ENCODE peak calls at places on chromosomes 4 and X, in five cellular contexts. One of them, this sample, is unnamed.
A peak's percentile ranks its signal among the peaks of the same experiment; 100 is the strongest.

GRCh38 chrX:2707334-2707760 is 16.3 kb downstream of the CD99 start:
- DNase-seq in gastrocnemius medialis: peak; percentile 68
- DNase-seq in A549: peak; percentile 83
- DNase-seq in tibial nerve: peak; percentile 64
- DNase-seq in PC-3: peak; percentile 94
- DNase-seq in this sample: peak; percentile 50

GRCh38 chr4:142404191-142404611 is 441.9 kb downstream of the INPP4B start:
- DNase-seq in A549: peak; percentile 20
- DNase-seq in PC-3: peak; percentile 87
- DNase-seq in tibial nerve: no peak
- DNase-seq in gastrocnemius medialis: peak; percentile 73
- DNase-seq in this sample: no peak

GRCh38 chr4:48629458-48629857 is 139.4 kb downstream of the ZAR1 start:
- DNase-seq in gastrocnemius medialis: no peak
- DNase-seq in A549: no peak
- DNase-seq in PC-3: no peak
- DNase-seq in tibial nerve: no peak
- DNase-seq in this sample: no peak

GRCh38 chrX:38800981-38801845 is at the start of gene MID1IP1:
- DNase-seq in tibial nerve: peak; percentile 80
- DNase-seq in PC-3: peak; percentile 94
- DNase-seq in gastrocnemius medialis: peak; percentile 94
- DNase-seq in A549: peak; percentile 91
- DNase-seq in this sample: peak; percentile 88

GRCh38 chr4:188175288-188175687 is 36.0 kb downstream of the TRIML1 start:
- DNase-seq in gastrocnemius medialis: no peak
- DNase-seq in PC-3: peak; percentile 25
- DNase-seq in tibial nerve: no peak
- DNase-seq in A549: no peak
- DNase-seq in this sample: no peak

GRCh38 chr4:15702941-15703403 is at the start of gene BST1:
- DNase-seq in A549: peak; percentile 25
- DNase-seq in tibial nerve: peak; percentile 60
- DNase-seq in PC-3: no peak
- DNase-seq in gastrocnemius medialis: peak; percentile 41
- DNase-seq in this sample: peak; percentile 61

GRCh38 chrX:121931567-121931966 is 884.2 kb downstream of the GLUD2 start:
- DNase-seq in A549: no peak
- DNase-seq in PC-3: no peak
- DNase-seq in tibial nerve: no peak
- DNase-seq in gastrocnemius medialis: no peak
- DNase-seq in this sample: no peak

GRCh38 chr4:102299708-102300107 is 45.6 kb downstream of the SLC39A8 start:
- DNase-seq in A549: peak; percentile 8
- DNase-seq in PC-3: peak; percentile 55
- DNase-seq in tibial nerve: no peak
- DNase-seq in gastrocnemius medialis: no peak
- DNase-seq in this sample: peak; percentile 30

DNA sequence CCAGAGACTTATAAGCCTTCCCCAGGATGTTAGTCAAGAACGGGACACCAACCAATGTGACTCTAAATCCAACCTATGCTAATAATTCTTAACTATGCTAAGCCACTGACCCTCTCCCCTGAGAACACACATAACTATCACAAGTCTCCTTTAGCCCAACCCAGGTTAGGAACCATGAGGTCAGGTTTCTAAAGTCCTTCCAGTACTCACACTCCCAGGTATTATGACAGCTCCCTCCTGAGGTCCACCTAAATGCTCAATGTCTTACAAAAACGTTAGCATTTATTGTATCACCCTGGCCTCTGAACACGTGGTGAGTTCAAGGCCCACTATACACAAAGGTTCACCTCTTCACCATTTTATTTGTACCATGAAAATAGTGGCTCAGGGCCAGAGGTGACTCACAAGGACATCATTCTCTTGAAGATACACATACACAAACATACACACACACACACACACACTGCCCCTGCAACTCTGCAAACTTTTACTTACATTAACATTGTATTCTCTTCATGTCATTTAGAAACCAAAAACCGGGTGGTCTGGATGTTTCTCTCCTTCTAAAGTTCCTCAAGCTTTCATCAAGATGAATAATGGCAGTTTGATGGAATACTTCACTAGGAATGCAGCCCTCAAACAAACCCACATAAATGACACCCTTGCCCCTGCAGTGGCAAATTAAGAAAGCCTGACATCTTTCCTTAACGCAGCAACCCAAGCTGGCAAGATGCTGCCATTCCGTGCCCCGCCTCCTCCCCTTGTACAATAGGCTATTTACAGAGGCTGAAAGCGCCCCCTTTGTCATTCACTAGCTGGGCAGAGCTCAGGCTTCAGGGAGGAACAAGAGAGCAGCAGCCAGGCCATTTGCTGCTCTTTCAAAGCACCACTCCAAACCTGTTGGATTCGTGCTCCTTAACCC is 17.7 kb downstream of the ACSL1 start:
- DNase-seq in tibial nerve: no peak
- DNase-seq in A549: no peak
- DNase-seq in PC-3: peak; percentile 87
- DNase-seq in gastrocnemius medialis: peak; percentile 78
- DNase-seq in this sample: peak; percentile 79
- TF ChIP-seq CTCF in tibial nerve: no peak
- TF ChIP-seq CTCF in A549: no peak
- TF ChIP-seq CTCF in PC-3: peak; percentile 21
- TF ChIP-seq CTCF in gastrocnemius medialis: no peak
- TF ChIP-seq CTCF in this sample: peak; percentile 17

GRCh38 chr4:36159208-36159607 is 85.1 kb downstream of the ARAP2 start:
- DNase-seq in PC-3: no peak
- DNase-seq in A549: no peak
- DNase-seq in gastrocnemius medialis: no peak
- DNase-seq in tibial nerve: no peak
- DNase-seq in this sample: no peak
- TF ChIP-seq CTCF in PC-3: peak; percentile 39
- TF ChIP-seq CTCF in A549: no peak
- TF ChIP-seq CTCF in gastrocnemius medialis: no peak
- TF ChIP-seq CTCF in tibial nerve: no peak
- TF ChIP-seq CTCF in this sample: peak; percentile 54

DNA sequence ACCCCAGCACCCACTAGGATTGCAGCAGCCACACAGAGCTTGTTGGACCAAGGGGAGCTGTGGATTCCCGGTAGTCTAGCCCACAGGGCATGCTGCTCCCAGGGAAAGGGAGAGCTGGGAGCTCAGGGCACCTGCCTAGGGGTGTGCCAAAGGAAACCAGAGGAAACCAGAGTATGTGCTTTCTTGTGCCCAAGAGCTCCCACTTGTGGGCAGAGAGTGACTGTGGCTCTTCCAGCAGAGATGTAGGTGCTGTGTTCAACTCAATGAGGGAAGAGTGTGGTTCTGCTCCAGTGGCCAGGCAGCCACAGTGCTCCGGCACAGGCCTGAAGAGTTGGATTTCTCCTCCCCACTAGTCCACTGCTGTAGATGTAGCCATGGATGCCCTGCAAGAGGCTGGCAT is 1050.0 kb upstream of the INTU start:
- DNase-seq in tibial nerve: no peak
- DNase-seq in PC-3: peak; percentile 16
- DNase-seq in gastrocnemius medialis: no peak
- DNase-seq in A549: no peak
- DNase-seq in this sample: no peak
- TF ChIP-seq CTCF in tibial nerve: no peak
- TF ChIP-seq CTCF in PC-3: peak; percentile 34
- TF ChIP-seq CTCF in gastrocnemius medialis: no peak
- TF ChIP-seq CTCF in A549: no peak
- TF ChIP-seq CTCF in this sample: no peak

GRCh38 chrX:16958356-16958755 is 11.9 kb downstream of the REPS2 start:
- DNase-seq in PC-3: no peak
- DNase-seq in A549: no peak
- DNase-seq in tibial nerve: no peak
- DNase-seq in gastrocnemius medialis: no peak
- DNase-seq in this sample: no peak
- TF ChIP-seq CTCF in PC-3: no peak
- TF ChIP-seq CTCF in A549: no peak
- TF ChIP-seq CTCF in tibial nerve: no peak
- TF ChIP-seq CTCF in gastrocnemius medialis: no peak
- TF ChIP-seq CTCF in this sample: no peak

GRCh38 chrX:133652185-133652584 is 236.9 kb upstream of the GPC4 start:
- DNase-seq in A549: no peak
- DNase-seq in PC-3: no peak
- DNase-seq in tibial nerve: no peak
- DNase-seq in gastrocnemius medialis: no peak
- DNase-seq in this sample: no peak

GRCh38 chrX:133648594-133648993 is 233.3 kb upstream of the GPC4 start:
- DNase-seq in gastrocnemius medialis: no peak
- DNase-seq in PC-3: no peak
- DNase-seq in A549: no peak
- DNase-seq in tibial nerve: no peak
- DNase-seq in this sample: no peak

GRCh38 chrX:133650262-133650661 is 235.0 kb upstream of the GPC4 start:
- DNase-seq in tibial nerve: no peak
- DNase-seq in A549: no peak
- DNase-seq in gastrocnemius medialis: no peak
- DNase-seq in PC-3: no peak
- DNase-seq in this sample: no peak

GRCh38 chrX:133645977-133646750 is 230.9 kb upstream of the GPC4 start:
- DNase-seq in A549: no peak
- DNase-seq in tibial nerve: no peak
- DNase-seq in gastrocnemius medialis: no peak
- DNase-seq in PC-3: no peak
- DNase-seq in this sample: no peak

GRCh38 chrX:133649659-133650058 is 234.4 kb upstream of the GPC4 start:
- DNase-seq in A549: no peak
- DNase-seq in gastrocnemius medialis: no peak
- DNase-seq in tibial nerve: no peak
- DNase-seq in PC-3: no peak
- DNase-seq in this sample: no peak
- TF ChIP-seq CTCF in A549: no peak
- TF ChIP-seq CTCF in gastrocnemius medialis: no peak
- TF ChIP-seq CTCF in tibial nerve: no peak
- TF ChIP-seq CTCF in PC-3: no peak
- TF ChIP-seq CTCF in this sample: no peak

GRCh38 chr4:59655996-59656395 is 1544.1 kb upstream of the ADGRL3 start:
- DNase-seq in tibial nerve: no peak
- DNase-seq in A549: no peak
- DNase-seq in gastrocnemius medialis: no peak
- DNase-seq in PC-3: peak; percentile 64
- DNase-seq in this sample: no peak
- TF ChIP-seq CTCF in tibial nerve: no peak
- TF ChIP-seq CTCF in A549: no peak
- TF ChIP-seq CTCF in gastrocnemius medialis: no peak
- TF ChIP-seq CTCF in PC-3: no peak
- TF ChIP-seq CTCF in this sample: no peak

DNA sequence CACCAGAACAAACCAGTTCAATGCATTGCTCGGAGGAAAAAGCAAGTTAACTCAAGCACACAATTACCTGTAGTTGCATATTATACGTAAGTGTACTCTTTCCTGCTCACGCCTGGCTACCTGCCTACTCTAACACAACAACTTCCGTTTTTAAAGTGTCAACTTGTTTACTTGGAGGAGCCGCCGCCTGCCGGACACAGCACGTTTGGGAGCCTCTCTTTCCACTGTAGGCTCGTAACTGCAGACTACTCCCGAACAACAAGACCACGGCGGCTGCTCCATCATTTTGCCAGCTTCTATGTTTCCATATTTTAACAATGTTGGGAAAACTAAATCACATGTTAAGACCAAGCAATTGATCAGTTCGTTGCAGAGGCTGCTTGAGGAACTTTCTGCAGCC is 882 bp downstream of the MTNR1A start:
- DNase-seq in PC-3: peak; percentile 46
- DNase-seq in gastrocnemius medialis: no peak
- DNase-seq in A549: peak; percentile 28
- DNase-seq in tibial nerve: no peak
- DNase-seq in this sample: no peak
- TF ChIP-seq CTCF in PC-3: peak; percentile 28
- TF ChIP-seq CTCF in gastrocnemius medialis: no peak
- TF ChIP-seq CTCF in A549: peak; percentile 26
- TF ChIP-seq CTCF in tibial nerve: no peak
- TF ChIP-seq CTCF in this sample: no peak

DNA sequence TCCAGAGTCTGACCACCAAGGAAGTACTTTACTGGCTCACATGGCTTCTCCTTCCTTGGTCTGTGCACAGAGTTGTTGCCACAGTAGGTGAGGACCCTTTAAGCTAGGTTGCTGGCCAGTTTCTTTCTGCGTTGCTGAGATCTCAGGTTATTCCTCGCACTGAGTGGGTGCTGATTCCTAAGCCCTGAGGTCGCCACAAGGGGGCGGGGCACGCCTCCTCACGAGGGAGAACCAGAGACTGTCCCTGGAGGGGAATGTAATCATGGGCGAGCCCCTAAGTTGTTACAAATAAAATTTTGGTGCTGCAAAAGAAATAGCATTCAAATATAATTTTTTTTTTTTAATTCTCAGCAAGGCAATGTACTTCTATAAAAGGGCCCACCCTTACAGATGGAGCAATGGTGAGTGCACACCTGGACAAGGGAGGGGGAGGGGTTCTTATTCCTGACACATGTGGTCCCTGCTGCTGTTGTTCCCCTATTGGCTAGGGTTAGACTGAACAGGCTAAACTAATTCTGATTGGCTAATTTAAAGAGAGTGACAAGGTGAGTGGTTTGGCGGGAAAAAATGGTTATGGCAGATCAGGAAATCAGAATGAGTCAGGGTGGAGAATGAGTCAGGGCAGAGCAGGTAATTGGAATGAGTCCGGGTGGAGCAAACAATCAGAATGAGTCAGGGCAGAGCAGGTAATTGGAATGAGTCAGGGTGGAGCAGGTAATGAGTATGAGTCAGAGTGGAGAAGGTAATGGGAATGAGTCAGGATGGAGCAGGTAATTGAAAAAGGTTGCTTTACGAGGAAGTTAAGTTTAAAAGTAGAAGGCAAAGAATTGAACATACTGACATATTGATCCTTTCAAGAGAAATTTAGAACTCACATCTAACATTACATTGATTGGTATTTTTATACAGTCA is 107.5 kb downstream of the VSIG4 start:
- DNase-seq in PC-3: peak; percentile 86
- DNase-seq in tibial nerve: no peak
- DNase-seq in A549: no peak
- DNase-seq in gastrocnemius medialis: no peak
- DNase-seq in this sample: no peak
- TF ChIP-seq CTCF in PC-3: no peak
- TF ChIP-seq CTCF in tibial nerve: no peak
- TF ChIP-seq CTCF in A549: no peak
- TF ChIP-seq CTCF in gastrocnemius medialis: no peak
- TF ChIP-seq CTCF in this sample: no peak

GRCh38 chr4:185744946-185745345 is 67.0 kb downstream of the SORBS2 start:
- DNase-seq in A549: no peak
- DNase-seq in tibial nerve: no peak
- DNase-seq in gastrocnemius medialis: no peak
- DNase-seq in PC-3: no peak
- DNase-seq in this sample: no peak

GRCh38 chr4:185744127-185744865 is 67.7 kb downstream of the SORBS2 start:
- DNase-seq in gastrocnemius medialis: no peak
- DNase-seq in A549: no peak
- DNase-seq in tibial nerve: no peak
- DNase-seq in PC-3: no peak
- DNase-seq in this sample: no peak

GRCh38 chr4:185741795-185742194 is 70.2 kb downstream of the SORBS2 start:
- DNase-seq in PC-3: no peak
- DNase-seq in gastrocnemius medialis: no peak
- DNase-seq in A549: no peak
- DNase-seq in tibial nerve: no peak
- DNase-seq in this sample: no peak

GRCh38 chr4:185743722-185744121 is 68.3 kb downstream of the SORBS2 start:
- DNase-seq in gastrocnemius medialis: no peak
- DNase-seq in PC-3: no peak
- DNase-seq in tibial nerve: no peak
- DNase-seq in A549: no peak
- DNase-seq in this sample: no peak

GRCh38 chr4:185742766-185743165 is 69.2 kb downstream of the SORBS2 start:
- DNase-seq in tibial nerve: no peak
- DNase-seq in PC-3: peak; percentile 28
- DNase-seq in A549: no peak
- DNase-seq in gastrocnemius medialis: no peak
- DNase-seq in this sample: no peak
- TF ChIP-seq CTCF in tibial nerve: no peak
- TF ChIP-seq CTCF in PC-3: no peak
- TF ChIP-seq CTCF in A549: no peak
- TF ChIP-seq CTCF in gastrocnemius medialis: no peak
- TF ChIP-seq CTCF in this sample: no peak

This sample was measured in dorsolateral prefrontal cortex.